ENCODE peak calls at places on chromosomes 6 and 20, in six cellular contexts. H is neuronal stem cell, J is H1, T is mesenchymal stem cell, E is IMR-90, A is mesendoderm. L is an unnamed sample.

GRCh38 chr6:13924949-13925881 is at the start of gene RNF182:
- DNase-seq in H (peak; percentile 17), J (no peak), T (peak; percentile 16), E (no peak), A (peak; percentile 11), L (no peak)

GRCh38 chr20:13302647-13303425 is 81.8 kb downstream of the ISM1 start:
- DNase-seq in H (no peak), J (peak; percentile 67), T (peak; percentile 25), E (no peak), A (peak; percentile 38), L (no peak)

GRCh38 chr6:128209771-128210170 is 308.9 kb upstream of the THEMIS start:
- DNase-seq in H (no peak), J (no peak), T (peak; percentile 62), E (peak; percentile 79), A (peak; percentile 28), L (peak; percentile 3)

GRCh38 chr6:16747232-16748027 is 13.8 kb downstream of the ATXN1 start:
- DNase-seq in H (no peak), J (no peak), T (peak; percentile 85), E (peak; percentile 85), A (no peak), L (peak; percentile 42)

GRCh38 chr6:139336488-139336887 is 38.0 kb downstream of the CITED2 start:
- DNase-seq in H (no peak), J (no peak), T (no peak), E (peak; percentile 41), A (no peak), L (no peak)

GRCh38 chr6:29647927-29648642 is 8.8 kb upstream of the MOG start:
- DNase-seq in H (no peak), J (no peak), T (peak; percentile 49), E (peak; percentile 50), A (peak; percentile 66), L (peak; percentile 67)

GRCh38 chr6:131787955-131788712 is 19.7 kb upstream of the ENPP1 start:
- DNase-seq in H (no peak), J (no peak), T (peak; percentile 51), E (peak; percentile 72), A (peak; percentile 32), L (no peak)

GRCh38 chr6:33869826-33870423 is 66.1 kb upstream of the MLN start:
- DNase-seq in H (peak; percentile 12), J (peak; percentile 56), T (no peak), E (no peak), A (peak; percentile 42), L (no peak)

GRCh38 chr20:4134861-4135379 is 119.6 kb upstream of the RNF24 start:
- DNase-seq in H (no peak), J (no peak), T (no peak), E (no peak), A (no peak), L (no peak)

DNA sequence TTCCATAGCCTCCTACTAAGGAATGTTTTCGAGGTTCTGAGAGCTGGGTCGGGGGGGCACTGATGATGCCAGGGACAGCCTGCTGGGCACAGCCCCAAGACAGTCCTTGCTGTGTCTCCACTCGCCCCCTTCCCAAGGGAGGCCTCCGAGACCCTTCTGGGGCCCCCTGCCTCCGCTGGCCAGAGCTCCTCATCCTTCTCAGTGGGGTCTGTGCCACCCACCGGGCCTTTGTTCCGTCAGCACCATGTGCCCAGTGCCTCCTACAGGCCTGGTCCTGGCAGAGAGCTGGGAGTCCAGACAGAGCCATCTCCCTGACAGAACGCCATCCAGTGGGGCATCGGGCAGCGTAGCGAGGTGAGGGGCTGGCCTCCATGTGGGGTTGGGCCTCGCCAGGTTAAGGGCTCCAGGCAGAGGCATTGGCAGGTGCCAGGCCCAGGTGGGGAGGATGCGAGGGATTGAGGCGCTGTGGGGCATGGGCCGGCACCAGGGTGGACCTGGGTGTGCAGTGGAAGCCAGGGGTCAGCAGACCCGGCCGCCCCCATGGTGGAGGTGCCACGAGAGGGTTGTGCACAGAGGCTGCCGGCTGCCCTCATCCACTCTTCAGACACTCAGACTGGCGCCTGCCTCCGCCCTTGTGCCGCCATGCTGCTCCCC is 13.3 kb downstream of the RBM38 start:
- DNase-seq in H (no peak), J (no peak), T (no peak), E (no peak), A (no peak), L (no peak)
- H3K4ac ChIP-seq in H (no peak overlapping the region), J (no peak overlapping the region), T (no peak overlapping the region), E (no peak overlapping the region), A (no peak overlapping the region), L (no peak overlapping the region)

DNA sequence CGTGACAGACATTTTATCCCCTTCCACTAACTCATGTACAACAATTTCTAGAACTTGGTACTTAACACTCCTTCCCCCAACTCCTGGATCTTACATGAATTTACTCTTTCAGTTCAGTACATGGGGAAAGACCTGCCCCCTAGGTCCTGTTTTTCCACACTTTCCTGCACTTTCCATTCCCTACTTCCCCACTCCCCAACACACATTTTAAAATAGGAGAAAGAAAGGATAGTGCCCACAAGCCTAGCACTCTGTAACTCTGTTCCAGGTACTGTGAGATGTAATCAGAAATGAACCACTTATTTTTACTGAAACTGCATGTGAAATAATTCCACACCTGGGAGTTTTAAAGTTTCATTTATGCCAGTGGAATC is 1.4 kb downstream of the ADGRG6 start:
- DNase-seq in H (no peak), J (no peak), T (peak; percentile 37), E (peak; percentile 14), A (no peak), L (no peak)
- H3K4me3 ChIP-seq in H (no peak overlapping the region), J (no peak overlapping the region), T (no peak overlapping the region), E (peak overlapping the region; percentile 70), A (no peak overlapping the region), L (no peak overlapping the region)

GRCh38 chr6:26020291-26020982 is 57.8 kb downstream of the TRIM38 start:
- DNase-seq in H (peak; percentile 78), J (no peak), T (peak; percentile 93), E (peak; percentile 95), A (peak; percentile 95), L (peak; percentile 82)
- H3K4ac ChIP-seq in H (no peak overlapping the region), J (peak overlapping the region; percentile 81), T (peak overlapping the region; percentile 83), E (peak overlapping the region; percentile 78), A (peak overlapping the region; percentile 89), L (peak overlapping the region; percentile 68)

GRCh38 chr6:154996841-154997311 is 1.8 kb downstream of the TIAM2 start:
- DNase-seq in H (no peak), J (no peak), T (no peak), E (no peak), A (no peak), L (peak; percentile 32)
- H3K4me3 ChIP-seq in H (no peak overlapping the region), J (no peak overlapping the region), T (no peak overlapping the region), E (no peak overlapping the region), A (no peak overlapping the region), L (no peak overlapping the region)

GRCh38 chr6:43171284-43172126 is 436 bp downstream of the SRF start:
- DNase-seq in H (no peak), J (peak; percentile 64), T (no peak), E (no peak), A (no peak), L (peak; percentile 31)

GRCh38 chr6:43174263-43175112 is 3.4 kb downstream of the SRF start:
- DNase-seq in H (peak; percentile 96), J (peak; percentile 95), T (peak; percentile 100), E (peak; percentile 99), A (peak; percentile 100), L (peak; percentile 100)

GRCh38 chr6:43173496-43174262 is 2.6 kb downstream of the SRF start:
- DNase-seq in H (no peak), J (no peak), T (peak; percentile 25), E (no peak), A (no peak), L (peak; percentile 77)

GRCh38 chr6:43172127-43173007 is 1.3 kb downstream of the SRF start:
- DNase-seq in H (peak; percentile 35), J (peak; percentile 66), T (peak; percentile 43), E (peak; percentile 27), A (peak; percentile 57), L (peak; percentile 50)

GRCh38 chr6:43170452-43171283 is at the start of gene SRF:
- DNase-seq in H (peak; percentile 100), J (peak; percentile 98), T (peak; percentile 100), E (peak; percentile 99), A (peak; percentile 100), L (peak; percentile 100)
- H3K4ac ChIP-seq in H (no peak within 1 kb of the TSS), J (peak within 1 kb of the TSS; percentile 3), T (peak within 1 kb of the TSS; percentile 95), E (peak within 1 kb of the TSS; percentile 100), A (peak within 1 kb of the TSS; percentile 98), L (peak within 1 kb of the TSS; percentile 99)

DNA sequence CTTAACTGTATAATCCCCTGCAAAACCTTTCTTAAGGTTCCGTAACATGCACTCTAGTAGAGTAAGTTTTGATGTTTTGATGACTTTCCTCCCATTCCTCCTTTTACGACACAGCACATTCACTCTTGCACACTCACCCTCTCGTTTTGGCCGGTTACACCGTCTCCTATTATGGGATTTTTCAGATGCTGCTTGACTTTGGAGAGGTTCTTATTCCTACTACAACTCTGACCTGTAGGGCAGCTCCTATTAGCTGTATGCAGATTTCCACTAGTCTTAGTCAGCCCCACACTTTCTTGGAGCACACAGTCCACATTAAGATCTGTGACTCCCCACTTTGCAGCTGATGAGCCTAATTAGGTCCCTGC is 223.7 kb upstream of the SYNCRIP start:
- DNase-seq in H (no peak), J (no peak), T (no peak), E (peak; percentile 36), A (no peak), L (no peak)
- H3K4me3 ChIP-seq in H (peak overlapping the region; percentile 31), J (no peak overlapping the region), T (no peak overlapping the region), E (peak overlapping the region; percentile 58), A (no peak overlapping the region), L (no peak overlapping the region)

GRCh38 chr20:55333798-55334197 is 671.5 kb downstream of the CBLN4 start:
- DNase-seq in H (no peak), J (no peak), T (no peak), E (no peak), A (peak; percentile 16), L (no peak)
- H3K4ac ChIP-seq in H (no peak overlapping the region), J (no peak overlapping the region), T (no peak overlapping the region), E (no peak overlapping the region), A (no peak overlapping the region), L (no peak overlapping the region)

GRCh38 chr20:1777476-1777820 is 117.8 kb upstream of the SIRPA start:
- DNase-seq in H (no peak), J (no peak), T (no peak), E (no peak), A (no peak), L (no peak)
- H3K4me3 ChIP-seq in H (peak overlapping the region; percentile 92), J (no peak overlapping the region), T (no peak overlapping the region), E (no peak overlapping the region), A (no peak overlapping the region), L (no peak overlapping the region)

GRCh38 chr6:87049779-87050178 is 45.1 kb downstream of the CGA start:
- DNase-seq in H (no peak), J (no peak), T (no peak), E (no peak), A (no peak), L (no peak)
- H3K4ac ChIP-seq in H (no peak overlapping the region), J (no peak overlapping the region), T (no peak overlapping the region), E (no peak overlapping the region), A (no peak overlapping the region), L (no peak overlapping the region)

DNA sequence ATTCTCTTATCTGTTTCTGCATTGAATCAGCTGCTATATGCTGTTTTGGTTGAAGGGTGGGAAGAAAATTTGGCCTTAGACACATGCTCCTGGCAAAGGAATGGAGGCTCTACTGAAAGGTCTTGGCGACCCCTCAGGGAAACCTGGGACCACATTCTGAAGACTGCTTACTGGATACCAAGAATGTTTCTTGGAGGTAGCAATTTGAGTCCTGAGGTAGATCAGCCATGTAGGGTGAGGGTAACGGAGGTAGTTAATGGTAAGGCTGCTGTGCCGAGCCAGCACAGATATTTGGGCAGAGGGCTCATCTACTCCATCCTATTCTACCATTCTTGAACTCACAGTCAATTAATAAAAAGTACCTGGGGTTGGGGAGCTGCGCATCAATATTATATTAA is 438 bp upstream of the PHF3 start:
- DNase-seq in H (no peak), J (no peak), T (no peak), E (no peak), A (peak; percentile 53), L (no peak)
- H3K4me3 ChIP-seq in H (peak overlapping the region; percentile 91), J (peak overlapping the region; percentile 55), T (peak overlapping the region; percentile 96), E (peak overlapping the region; percentile 95), A (peak overlapping the region; percentile 49), L (peak overlapping the region; percentile 100)

L was measured in trophoblast cell.